ENCODE peak calls at places on chromosome 16, in eight cellular contexts. U is skeletal muscle cell; K is AG10803; C is effector memory CD4-positive, alpha-beta T cell; R is KG1; M is left cardiac atrium; L is WTC11; X is small intestine. N is an unnamed sample.

GRCh38 chr16:7792346-7792745 is 459.7 kb downstream of the RBFOX1 start:
- DNase-seq in K (no peak), M (no peak), R (no peak), L (no peak), U (no peak), C (no peak), X (no peak), N (no peak)

GRCh38 chr16:83813818-83814653 is 6.3 kb downstream of the HSBP1 start:
- DNase-seq in L (no peak), C (no peak), X (no peak), U (peak; percentile 45), M (no peak), R (no peak), K (peak; percentile 92), N (no peak)

GRCh38 chr16:54031107-54031760 is 255.4 kb downstream of the IRX3 start:
- DNase-seq in C (no peak), K (peak; percentile 34), R (no peak), L (no peak), X (no peak), M (no peak), U (no peak), N (no peak)

GRCh38 chr16:56013962-56014552 is 138.9 kb upstream of the CES5A start:
- DNase-seq in K (peak; percentile 5), L (peak; percentile 85), X (peak; percentile 5), M (peak; percentile 70), U (no peak), R (peak; percentile 37), C (no peak), N (no peak)

GRCh38 chr16:62700456-62701280 is 664.4 kb upstream of the CDH8 start:
- DNase-seq in C (no peak), L (no peak), R (no peak), M (no peak), K (no peak), X (no peak), U (no peak), N (no peak)

GRCh38 chr16:68960910-68961309 is 117.6 kb downstream of the TANGO6 start:
- DNase-seq in K (no peak), L (no peak), X (no peak), U (no peak), R (no peak), C (no peak), M (no peak), N (no peak)

GRCh38 chr16:87724490-87725291 is 41.1 kb downstream of the KLHDC4 start:
- DNase-seq in X (no peak), M (no peak), C (no peak), K (no peak), L (no peak), R (no peak), U (no peak), N (no peak)

GRCh38 chr16:79497951-79498350 is 102.6 kb downstream of the MAF start:
- DNase-seq in X (no peak), U (no peak), L (no peak), K (no peak), C (no peak), R (no peak), M (no peak), N (no peak)

GRCh38 chr16:27363246-27363632 is 38.7 kb upstream of the IL21R start:
- DNase-seq in M (no peak), X (no peak), K (no peak), C (no peak), L (no peak), U (no peak), R (no peak), N (no peak)

GRCh38 chr16:48158296-48158695 is 2.5 kb upstream of the ABCC12 start:
- DNase-seq in M (no peak), U (peak; percentile 41), X (no peak), K (peak; percentile 42), R (no peak), L (no peak), C (no peak), N (no peak)

GRCh38 chr16:9039208-9039607 is 52.2 kb upstream of the HAPSTR1 start:
- DNase-seq in R (no peak), U (no peak), M (no peak), X (no peak), L (no peak), K (no peak), C (no peak), N (no peak)

GRCh38 chr16:53756329-53756996 is 52.5 kb downstream of the FTO start:
- DNase-seq in R (no peak), M (no peak), X (peak; percentile 56), L (no peak), C (no peak), U (no peak), K (no peak), N (no peak)

GRCh38 chr16:303760-304505 is 21.0 kb downstream of the PDIA2 start:
- DNase-seq in C (no peak), R (no peak), L (no peak), X (no peak), U (no peak), M (no peak), K (peak; percentile 7), N (no peak)

GRCh38 chr16:31071861-31072260 is 2.2 kb downstream of the ZNF668 start:
- DNase-seq in R (no peak), L (no peak), K (peak; percentile 94), C (no peak), X (peak; percentile 19), M (no peak), U (peak; percentile 79), N (no peak)

GRCh38 chr16:3157229-3158013 is 22.6 kb downstream of the ZNF213 start:
- DNase-seq in M (peak; percentile 54), L (peak; percentile 90), R (peak; percentile 75), U (peak; percentile 86), C (peak; percentile 63), K (peak; percentile 95), X (peak; percentile 75), N (peak; percentile 53)

GRCh38 chr16:20862162-20862960 is 37.8 kb downstream of the DCUN1D3 start:
- DNase-seq in K (no peak), L (no peak), X (no peak), M (no peak), C (no peak), U (no peak), R (no peak), N (no peak)

GRCh38 chr16:56657555-56658430 is at the start of gene MT1F:
- DNase-seq in R (no peak), X (peak; percentile 99), C (peak; percentile 59), L (peak; percentile 92), K (no peak), U (no peak), M (peak; percentile 78), N (peak; percentile 58)

GRCh38 chr16:65049679-65050078 is 72.2 kb downstream of the CDH11 start:
- DNase-seq in R (no peak), X (no peak), L (no peak), U (no peak), M (no peak), C (no peak), K (no peak), N (no peak)

GRCh38 chr16:72927199-72928088 is 120.5 kb downstream of the ZFHX3 start:
- DNase-seq in C (no peak), M (no peak), U (peak; percentile 79), L (no peak), R (no peak), X (no peak), K (peak; percentile 96), N (no peak)

GRCh38 chr16:7493133-7493532 is 160.5 kb downstream of the RBFOX1 start:
- DNase-seq in X (no peak), U (no peak), C (no peak), L (no peak), M (no peak), R (no peak), K (no peak), N (no peak)

GRCh38 chr16:51404386-51404785 is 253.3 kb upstream of the SALL1 start:
- DNase-seq in X (no peak), U (peak; percentile 45), M (no peak), C (no peak), K (no peak), R (no peak), L (no peak), N (no peak)

N was measured in T-helper 22 cell.